ENCODE peak calls at places on chromosomes 12 and 14, in five cellular contexts. One of them, this sample, is unnamed.

GRCh38 chr12:49331360-49332222 is 5.4 kb downstream of the C1QL4 start:
- DNase-seq in AG04450: peak; percentile 44
- DNase-seq in GM06990: no peak
- DNase-seq in cardiac fibroblast: peak; percentile 84
- DNase-seq in pancreas: peak; percentile 82
- DNase-seq in this sample: no peak

GRCh38 chr12:98698603-98699463 is 53.7 kb downstream of the APAF1 start:
- DNase-seq in pancreas: peak; percentile 75
- DNase-seq in GM06990: no peak
- DNase-seq in AG04450: peak; percentile 11
- DNase-seq in cardiac fibroblast: peak; percentile 79
- DNase-seq in this sample: no peak

GRCh38 chr14:61147898-61148549 is 133.1 kb downstream of the TMEM30B start:
- DNase-seq in pancreas: no peak
- DNase-seq in GM06990: no peak
- DNase-seq in cardiac fibroblast: peak; percentile 99
- DNase-seq in AG04450: peak; percentile 98
- DNase-seq in this sample: peak; percentile 100

GRCh38 chr14:23159516-23159915 is 23.9 kb downstream of the SLC7A8 start:
- DNase-seq in GM06990: no peak
- DNase-seq in cardiac fibroblast: no peak
- DNase-seq in pancreas: no peak
- DNase-seq in AG04450: no peak
- DNase-seq in this sample: no peak

GRCh38 chr12:121718653-121719239 is 6.2 kb downstream of the TMEM120B start:
- DNase-seq in AG04450: no peak
- DNase-seq in cardiac fibroblast: no peak
- DNase-seq in pancreas: no peak
- DNase-seq in GM06990: no peak
- DNase-seq in this sample: no peak

GRCh38 chr12:55002355-55002754 is 17.4 kb upstream of the NEUROD4 start:
- DNase-seq in GM06990: no peak
- DNase-seq in pancreas: no peak
- DNase-seq in cardiac fibroblast: no peak
- DNase-seq in AG04450: no peak
- DNase-seq in this sample: no peak

GRCh38 chr12:112191201-112191600 is 65.8 kb downstream of the TRAFD1 start:
- DNase-seq in GM06990: no peak
- DNase-seq in pancreas: no peak
- DNase-seq in AG04450: no peak
- DNase-seq in cardiac fibroblast: no peak
- DNase-seq in this sample: no peak

GRCh38 chr14:32576088-32576795 is 247.1 kb downstream of the AKAP6 start:
- DNase-seq in GM06990: no peak
- DNase-seq in cardiac fibroblast: peak; percentile 79
- DNase-seq in AG04450: no peak
- DNase-seq in pancreas: peak; percentile 56
- DNase-seq in this sample: peak; percentile 23

GRCh38 chr14:98926151-98926550 is 345.8 kb downstream of the BCL11B start:
- DNase-seq in pancreas: no peak
- DNase-seq in cardiac fibroblast: no peak
- DNase-seq in GM06990: no peak
- DNase-seq in AG04450: no peak
- DNase-seq in this sample: no peak

GRCh38 chr12:51944608-51945233 is 6.8 kb upstream of the ACVR1B start:
- DNase-seq in GM06990: no peak
- DNase-seq in pancreas: no peak
- DNase-seq in cardiac fibroblast: no peak
- DNase-seq in AG04450: no peak
- DNase-seq in this sample: no peak

GRCh38 chr14:105173901-105174894 is 5.6 kb upstream of the JAG2 start:
- DNase-seq in cardiac fibroblast: no peak
- DNase-seq in pancreas: no peak
- DNase-seq in AG04450: no peak
- DNase-seq in GM06990: peak; percentile 52
- DNase-seq in this sample: no peak

GRCh38 chr12:91349451-91349850 is 166.8 kb upstream of the DCN start:
- DNase-seq in GM06990: no peak
- DNase-seq in cardiac fibroblast: peak; percentile 21
- DNase-seq in AG04450: no peak
- DNase-seq in pancreas: no peak
- DNase-seq in this sample: peak; percentile 14

GRCh38 chr12:110282956-110283817 is 2.1 kb downstream of the ATP2A2 start:
- DNase-seq in pancreas: no peak
- DNase-seq in cardiac fibroblast: no peak
- DNase-seq in GM06990: no peak
- DNase-seq in AG04450: no peak
- DNase-seq in this sample: no peak

GRCh38 chr12:32558941-32559340 is 120.2 kb upstream of the DNM1L start:
- DNase-seq in cardiac fibroblast: peak; percentile 79
- DNase-seq in AG04450: no peak
- DNase-seq in GM06990: peak; percentile 51
- DNase-seq in pancreas: no peak
- DNase-seq in this sample: no peak

GRCh38 chr12:130977759-130978127 is 24.0 kb downstream of the ADGRD1 start:
- DNase-seq in AG04450: no peak
- DNase-seq in GM06990: no peak
- DNase-seq in cardiac fibroblast: no peak
- DNase-seq in pancreas: no peak
- DNase-seq in this sample: no peak

GRCh38 chr12:112419269-112420133 is 754 bp downstream of the PTPN11 start:
- DNase-seq in cardiac fibroblast: peak; percentile 91
- DNase-seq in GM06990: no peak
- DNase-seq in pancreas: peak; percentile 75
- DNase-seq in AG04450: peak; percentile 50
- DNase-seq in this sample: no peak

GRCh38 chr14:33315721-33316120 is 377.0 kb downstream of the NPAS3 start:
- DNase-seq in AG04450: no peak
- DNase-seq in pancreas: no peak
- DNase-seq in GM06990: no peak
- DNase-seq in cardiac fibroblast: no peak
- DNase-seq in this sample: no peak

DNA sequence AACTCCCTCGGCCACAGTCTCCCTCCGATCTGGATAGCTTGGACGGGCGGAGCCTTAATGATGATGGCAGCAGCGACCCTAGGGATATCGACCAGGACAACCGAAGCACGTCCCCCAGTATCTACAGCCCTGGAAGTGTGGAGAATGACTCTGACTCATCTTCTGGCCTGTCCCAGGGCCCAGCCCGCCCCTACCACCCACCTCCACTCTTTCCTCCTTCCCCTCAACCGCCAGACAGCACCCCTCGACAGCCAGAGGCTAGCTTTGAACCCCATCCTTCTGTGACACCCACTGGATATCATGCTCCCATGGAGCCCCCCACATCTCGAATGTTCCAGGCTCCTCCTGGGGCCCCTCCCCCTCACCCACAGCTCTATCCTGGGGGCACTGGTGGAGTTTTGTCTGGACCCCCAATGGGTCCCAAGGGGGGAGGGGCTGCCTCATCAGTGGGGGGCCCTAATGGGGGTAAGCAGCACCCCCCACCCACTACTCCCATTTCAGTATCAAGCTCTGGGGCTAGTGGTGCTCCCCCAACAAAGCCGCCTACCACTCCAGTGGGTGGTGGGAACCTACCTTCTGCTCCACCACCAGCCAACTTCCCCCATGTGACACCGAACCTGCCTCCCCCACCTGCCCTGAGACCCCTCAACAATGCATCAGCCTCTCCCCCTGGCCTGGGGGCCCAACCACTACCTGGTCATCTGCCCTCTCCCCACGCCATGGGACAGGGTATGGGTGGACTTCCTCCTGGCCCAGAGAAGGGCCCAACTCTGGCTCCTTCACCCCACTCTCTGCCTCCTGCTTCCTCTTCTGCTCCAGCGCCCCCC is 7.9 kb upstream of the RNU7-1 start:
- DNase-seq in AG04450: no peak
- DNase-seq in pancreas: no peak
- DNase-seq in GM06990: no peak
- DNase-seq in cardiac fibroblast: no peak
- DNase-seq in this sample: no peak
- H3K4me3 ChIP-seq in AG04450: no peak overlapping the region
- H3K4me3 ChIP-seq in pancreas: no peak overlapping the region
- H3K4me3 ChIP-seq in GM06990: peak overlapping the region; percentile 90
- H3K4me3 ChIP-seq in cardiac fibroblast: no peak overlapping the region
- H3K4me3 ChIP-seq in this sample: no peak overlapping the region

DNA sequence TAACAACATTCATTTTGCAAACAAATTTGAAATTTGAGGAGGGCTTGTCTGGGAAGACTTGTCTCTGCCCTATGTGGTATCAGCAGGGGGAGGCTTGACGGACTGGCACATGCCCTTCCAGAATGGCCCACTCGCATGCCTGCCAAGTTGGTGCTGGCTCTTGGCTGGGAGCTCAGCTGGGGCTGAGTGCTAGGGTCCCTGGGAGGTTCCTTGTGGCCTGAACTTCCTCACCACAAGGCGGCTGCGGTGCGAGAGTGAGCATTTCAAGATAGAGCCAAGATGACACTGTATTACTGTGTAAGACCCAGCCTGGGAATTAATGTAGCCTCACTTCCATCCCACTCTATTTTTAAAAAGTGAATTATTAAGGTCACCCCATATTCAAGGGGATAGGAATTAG is 271.6 kb upstream of the PLEKHG7 start:
- DNase-seq in cardiac fibroblast: no peak
- DNase-seq in AG04450: no peak
- DNase-seq in GM06990: no peak
- DNase-seq in pancreas: no peak
- DNase-seq in this sample: no peak
- TF ChIP-seq CTCF in cardiac fibroblast: no peak
- TF ChIP-seq CTCF in AG04450: no peak
- TF ChIP-seq CTCF in GM06990: peak; percentile 18
- TF ChIP-seq CTCF in pancreas: no peak
- TF ChIP-seq CTCF in this sample: no peak

GRCh38 chr12:2051700-2052625 is 824 bp upstream of the CACNA1C start:
- DNase-seq in cardiac fibroblast: no peak
- DNase-seq in GM06990: no peak
- DNase-seq in pancreas: no peak
- DNase-seq in AG04450: no peak
- DNase-seq in this sample: no peak
- H3K4me3 ChIP-seq in cardiac fibroblast: peak overlapping the region; percentile 34
- H3K4me3 ChIP-seq in GM06990: no peak overlapping the region
- H3K4me3 ChIP-seq in pancreas: peak overlapping the region; percentile 35
- H3K4me3 ChIP-seq in AG04450: peak overlapping the region; percentile 80
- H3K4me3 ChIP-seq in this sample: peak overlapping the region; percentile 13

DNA sequence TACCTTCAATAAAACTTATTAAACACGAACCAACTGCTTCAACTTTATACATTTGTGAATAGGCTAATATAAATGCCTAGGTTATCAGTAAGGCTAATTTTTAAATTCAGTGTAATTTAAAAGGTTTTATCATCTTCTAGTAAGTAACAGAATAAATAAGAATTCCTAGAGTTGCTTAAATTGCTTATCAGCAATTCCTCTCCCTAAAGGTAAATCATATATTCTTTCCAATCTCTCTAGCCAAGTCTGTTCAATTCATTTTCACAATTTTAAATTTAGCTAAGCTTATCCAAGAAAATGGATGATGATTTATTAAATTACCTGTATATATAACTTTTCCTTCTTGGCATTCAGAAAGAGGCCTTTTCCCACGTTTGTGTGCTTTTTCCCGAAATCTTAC is 4.6 kb downstream of the PUS7L start:
- DNase-seq in AG04450: no peak
- DNase-seq in GM06990: no peak
- DNase-seq in pancreas: no peak
- DNase-seq in cardiac fibroblast: no peak
- DNase-seq in this sample: no peak
- TF ChIP-seq CTCF in AG04450: no peak
- TF ChIP-seq CTCF in GM06990: no peak
- TF ChIP-seq CTCF in pancreas: no peak
- TF ChIP-seq CTCF in cardiac fibroblast: no peak
- TF ChIP-seq CTCF in this sample: no peak

GRCh38 chr12:31238764-31239387 is 87.1 kb downstream of the SINHCAF start:
- DNase-seq in GM06990: no peak
- DNase-seq in AG04450: no peak
- DNase-seq in cardiac fibroblast: peak; percentile 82
- DNase-seq in pancreas: peak; percentile 73
- DNase-seq in this sample: no peak
- H3K4me3 ChIP-seq in GM06990: no peak overlapping the region
- H3K4me3 ChIP-seq in AG04450: no peak overlapping the region
- H3K4me3 ChIP-seq in cardiac fibroblast: no peak overlapping the region
- H3K4me3 ChIP-seq in pancreas: no peak overlapping the region
- H3K4me3 ChIP-seq in this sample: no peak overlapping the region

GRCh38 chr12:56282581-56282980 is 15.8 kb downstream of the COQ10A start:
- DNase-seq in GM06990: no peak
- DNase-seq in pancreas: no peak
- DNase-seq in cardiac fibroblast: no peak
- DNase-seq in AG04450: no peak
- DNase-seq in this sample: no peak

GRCh38 chr12:56278905-56279304 is 12.2 kb downstream of the COQ10A start:
- DNase-seq in cardiac fibroblast: no peak
- DNase-seq in pancreas: no peak
- DNase-seq in AG04450: no peak
- DNase-seq in GM06990: no peak
- DNase-seq in this sample: no peak

GRCh38 chr12:56282030-56282429 is 15.3 kb downstream of the COQ10A start:
- DNase-seq in pancreas: no peak
- DNase-seq in AG04450: no peak
- DNase-seq in cardiac fibroblast: no peak
- DNase-seq in GM06990: no peak
- DNase-seq in this sample: no peak

GRCh38 chr12:56286044-56286830 is 13.9 kb downstream of the CS start:
- DNase-seq in pancreas: no peak
- DNase-seq in AG04450: no peak
- DNase-seq in cardiac fibroblast: peak; percentile 30
- DNase-seq in GM06990: no peak
- DNase-seq in this sample: no peak

DNA sequence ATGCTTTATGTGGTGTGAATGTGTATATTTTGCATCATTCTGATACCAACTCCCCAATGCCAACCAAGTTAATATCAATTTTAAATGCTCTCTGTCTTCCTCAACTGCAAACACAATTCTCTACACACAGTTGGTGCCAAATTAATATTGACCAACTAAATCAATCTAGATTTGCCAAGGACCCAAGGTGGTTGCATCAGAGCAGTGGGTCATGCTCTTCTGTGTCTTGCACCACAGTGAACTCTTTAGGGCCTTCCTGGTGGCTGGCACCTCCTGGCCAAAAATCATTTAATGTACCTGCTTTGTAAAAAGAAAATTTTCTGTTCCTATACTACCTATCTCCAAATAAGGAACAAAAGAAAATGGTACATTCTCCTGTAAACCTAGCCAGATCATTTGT is 14.1 kb downstream of the COQ10A start:
- DNase-seq in pancreas: peak; percentile 30
- DNase-seq in cardiac fibroblast: no peak
- DNase-seq in AG04450: no peak
- DNase-seq in GM06990: no peak
- DNase-seq in this sample: no peak
- TF ChIP-seq CTCF in pancreas: no peak
- TF ChIP-seq CTCF in cardiac fibroblast: no peak
- TF ChIP-seq CTCF in AG04450: no peak
- TF ChIP-seq CTCF in GM06990: no peak
- TF ChIP-seq CTCF in this sample: no peak

This sample was measured in retinal pigment epithelial cell.